ENCODE peak calls at places on chromosomes 13 and 19, in four cellular contexts. P is IMR-90, X is ascending aorta, V is neural progenitor cell. K is an unnamed sample. For H3K27me3 and H3K36me3, the result is how much of the 10 kb centered on the place peaks cover.

GRCh38 chr19:16062789-16063188 is 13.5 kb upstream of the TPM4 start:
- DNase-seq in P (no peak), X (peak), V (peak), K (peak)

GRCh38 chr13:103325675-103326074 is 259.5 kb upstream of the SLC10A2 start:
- DNase-seq in P (no peak), X (no peak), V (peak), K (peak)

GRCh38 chr19:51440052-51440451 is 18.2 kb downstream of the SIGLEC8 start:
- DNase-seq in P (no peak), X (peak), V (no peak), K (no peak)

GRCh38 chr19:45439569-45440258 is 16.0 kb upstream of the ERCC1 start:
- DNase-seq in P (peak), X (peak), V (peak), K (peak)

GRCh38 chr19:2110822-2111221 is 14.1 kb downstream of the IZUMO4 start:
- DNase-seq in P (no peak), X (no peak), V (peak), K (peak)

GRCh38 chr19:31120952-31121351 is 228.3 kb downstream of the TSHZ3 start:
- DNase-seq in P (no peak), X (peak), V (no peak), K (no peak)

GRCh38 chr19:41999071-41999877 is 5.2 kb upstream of the ATP1A3 start:
- DNase-seq in P (no peak), X (no peak), V (peak), K (peak)

GRCh38 chr19:6667114-6667627 is 2.8 kb downstream of the TNFSF14 start:
- DNase-seq in P (no peak), X (no peak), V (no peak), K (no peak)

GRCh38 chr19:41718761-41719160 is 10.3 kb downstream of the CEACAM5 start:
- DNase-seq in P (no peak), X (no peak), V (no peak), K (no peak)

GRCh38 chr19:51327066-51327985 is 14.6 kb downstream of the VSIG10L start:
- DNase-seq in P (peak), X (no peak), V (peak), K (peak)

GRCh38 chr13:87234981-87235380 is 436.2 kb upstream of the SLITRK5 start:
- DNase-seq in P (peak), X (no peak), V (no peak), K (no peak)

GRCh38 chr19:55206664-55207500 is 2.4 kb downstream of the PTPRH start:
- DNase-seq in P (peak), X (peak), V (peak), K (peak)

GRCh38 chr13:21025539-21025938 is 35.8 kb downstream of the LATS2 start:
- DNase-seq in P (no peak), X (no peak), V (no peak), K (no peak)

GRCh38 chr13:29282096-29282495 is 313.4 kb downstream of the SLC7A1 start:
- DNase-seq in P (no peak), X (no peak), V (no peak), K (no peak)

GRCh38 chr13:81480634-81481033 is 1139.7 kb upstream of the SPRY2 start:
- DNase-seq in P (no peak), X (no peak), V (no peak), K (no peak)

GRCh38 chr19:17949956-17950309 is 17.0 kb upstream of the KCNN1 start:
- DNase-seq in P (no peak), X (no peak), V (no peak), K (peak)

GRCh38 chr19:17947815-17948473 is 15.1 kb downstream of the CCDC124 start:
- DNase-seq in P (peak), X (peak), V (peak), K (peak)

GRCh38 chr19:17948474-17948966 is 15.7 kb downstream of the CCDC124 start:
- DNase-seq in P (no peak), X (no peak), V (no peak), K (no peak)

GRCh38 chr19:17948967-17949930 is 16.4 kb downstream of the CCDC124 start:
- DNase-seq in P (no peak), X (no peak), V (peak), K (peak)

GRCh38 chr19:17946965-17947784 is 14.4 kb downstream of the CCDC124 start:
- DNase-seq in P (no peak), X (no peak), V (no peak), K (no peak)
- H3K4me3 ChIP-seq in P (peak), X (peak), V (peak), K (peak)

GRCh38 chr19:13252569-13253335 is 102.5 kb downstream of the IER2 start:
- DNase-seq in P (no peak), X (no peak), V (no peak), K (no peak)
- H3K27me3 ChIP-seq in P (under half), X (under half), V (under half), K (under half)

DNA sequence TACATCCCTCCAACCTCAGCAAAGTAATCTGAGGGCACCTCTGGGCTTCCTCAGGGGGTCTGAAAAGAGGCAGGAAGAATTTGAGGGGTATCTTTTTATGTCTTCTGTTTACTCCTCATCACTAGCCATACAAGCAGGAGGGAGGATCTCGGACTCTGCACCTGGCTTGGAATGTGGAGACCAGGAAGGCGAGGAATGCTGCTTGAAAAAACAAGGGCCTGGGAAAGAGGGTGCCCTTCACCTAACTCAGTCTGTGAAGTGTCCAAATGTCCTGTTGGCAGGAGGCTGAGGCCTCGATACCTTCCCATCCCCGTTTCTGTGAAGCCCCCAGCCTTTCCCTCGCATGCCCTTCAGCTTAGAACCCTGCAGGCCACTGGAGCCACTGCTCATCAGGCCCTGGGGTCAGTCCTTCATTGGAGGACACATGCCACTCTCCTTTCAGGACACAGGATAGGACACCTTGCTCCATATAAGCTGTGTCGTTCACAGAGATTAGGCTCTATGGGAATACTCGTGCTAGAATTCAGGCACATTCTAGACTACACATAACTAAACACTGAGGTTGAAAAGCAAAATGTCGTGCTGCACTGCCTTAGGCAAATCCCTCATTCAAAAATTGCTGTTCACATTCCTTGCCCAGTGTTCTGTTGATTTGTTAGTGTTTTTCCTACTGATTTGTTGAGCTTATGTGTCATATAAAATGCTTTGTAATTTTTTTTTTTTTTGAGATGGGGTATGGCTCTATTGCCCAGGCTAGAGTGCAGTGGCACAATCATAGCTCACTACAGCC is 49.7 kb downstream of the ESD start:
- DNase-seq in P (no peak), X (no peak), V (no peak), K (no peak)
- H3K36me3 ChIP-seq in P (under half), X (under half), V (under half), K (under half)

GRCh38 chr19:34189199-34189916 is 17.1 kb downstream of the LSM14A start:
- DNase-seq in P (no peak), X (no peak), V (no peak), K (no peak)

GRCh38 chr19:34189917-34190425 is 17.7 kb downstream of the LSM14A start:
- DNase-seq in P (no peak), X (no peak), V (no peak), K (no peak)

GRCh38 chr19:34191355-34191962 is 19.2 kb downstream of the LSM14A start:
- DNase-seq in P (no peak), X (no peak), V (no peak), K (no peak)

GRCh38 chr19:34193876-34194275 is 21.6 kb downstream of the LSM14A start:
- DNase-seq in P (no peak), X (no peak), V (no peak), K (no peak)

GRCh38 chr19:34193439-34193838 is 21.1 kb downstream of the LSM14A start:
- DNase-seq in P (no peak), X (no peak), V (no peak), K (no peak)
- H3K4me3 ChIP-seq in P (no peak), X (no peak), V (no peak), K (no peak)

GRCh38 chr19:10061717-10062310 is 24.3 kb upstream of the SHFL start:
- DNase-seq in P (no peak), X (no peak), V (peak), K (peak)
- H3K27me3 ChIP-seq in P (under half), X (under half), V (under half), K (under half)

DNA sequence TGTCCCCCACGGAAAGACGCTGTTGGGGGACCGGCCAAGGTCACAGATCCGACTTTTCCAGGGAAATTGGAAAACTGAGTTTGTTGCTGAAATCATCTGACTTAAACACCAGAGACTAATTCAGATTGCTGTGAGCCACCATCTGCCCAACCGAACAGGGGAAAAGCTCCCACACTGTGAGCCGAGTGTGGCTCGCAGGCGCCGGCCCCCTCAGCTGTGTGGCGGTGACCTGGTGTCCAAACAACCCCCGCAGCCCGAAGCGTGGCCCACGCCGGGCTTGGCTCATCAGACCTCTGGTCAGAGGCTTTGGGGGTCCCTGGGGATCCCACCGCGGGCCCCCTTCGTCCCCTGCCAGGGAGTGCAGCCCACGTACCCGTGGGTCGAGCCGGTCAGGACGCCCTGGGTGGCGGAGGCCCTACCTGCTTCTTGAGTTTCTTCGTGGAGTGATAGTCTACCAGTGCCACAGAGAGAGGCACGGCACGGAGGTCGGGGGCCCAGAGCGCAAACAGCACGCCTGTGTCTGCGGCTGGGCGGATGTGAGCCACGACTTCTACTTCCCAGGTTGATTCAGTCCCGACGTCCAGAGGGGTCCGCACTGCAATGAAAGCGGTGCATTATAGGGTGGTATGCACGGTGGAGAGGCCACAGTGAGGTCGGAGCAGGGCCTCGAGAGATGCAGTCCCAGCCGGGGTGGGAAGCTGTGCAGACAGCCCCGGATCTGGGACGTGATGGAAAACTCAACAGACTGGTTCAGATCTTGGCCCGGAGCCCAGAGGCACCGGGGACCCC is 40.7 kb downstream of the GAS6 start:
- DNase-seq in P (no peak), X (no peak), V (no peak), K (no peak)
- H3K36me3 ChIP-seq in P (half or more), X (half or more), V (under half), K (under half)

DNA sequence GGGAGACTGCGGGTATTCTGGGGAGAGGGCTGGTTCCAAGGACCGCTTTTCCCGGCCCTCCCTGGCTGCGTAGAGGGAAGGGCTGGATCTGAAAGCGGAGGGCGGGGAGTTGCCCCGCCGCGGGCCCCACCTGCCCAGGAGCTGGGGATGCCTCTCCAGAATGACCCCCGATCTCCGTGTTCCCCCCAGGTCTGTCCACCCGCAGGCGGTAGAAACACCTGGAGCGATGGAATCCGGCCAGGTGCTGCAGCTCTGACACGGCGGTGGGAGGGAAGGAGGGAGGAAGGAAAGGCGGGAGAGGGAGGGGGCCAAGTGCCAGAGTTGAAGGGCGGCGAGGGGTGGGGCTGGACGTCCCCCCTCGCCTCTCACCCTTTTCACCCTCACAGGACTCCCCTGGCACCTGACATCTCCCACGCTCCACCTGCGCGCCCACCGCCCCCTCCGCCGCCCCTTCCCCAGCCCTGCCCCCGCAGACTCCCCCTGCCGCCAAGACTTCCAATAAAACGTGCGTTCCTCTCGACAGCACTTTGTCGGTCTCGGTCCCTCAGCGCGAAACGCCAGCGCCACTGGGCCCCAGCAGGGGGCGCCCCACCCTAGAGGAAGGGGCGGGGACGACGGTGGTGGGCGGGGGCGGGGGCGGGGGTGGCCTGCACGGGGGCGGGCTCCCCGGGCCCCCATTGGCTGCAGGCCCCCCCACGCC is 374 bp upstream of the FXYD7 start:
- DNase-seq in P (no peak), X (no peak), V (peak), K (peak)
- H3K4me3 ChIP-seq in P (no peak), X (no peak), V (peak), K (peak)

DNA sequence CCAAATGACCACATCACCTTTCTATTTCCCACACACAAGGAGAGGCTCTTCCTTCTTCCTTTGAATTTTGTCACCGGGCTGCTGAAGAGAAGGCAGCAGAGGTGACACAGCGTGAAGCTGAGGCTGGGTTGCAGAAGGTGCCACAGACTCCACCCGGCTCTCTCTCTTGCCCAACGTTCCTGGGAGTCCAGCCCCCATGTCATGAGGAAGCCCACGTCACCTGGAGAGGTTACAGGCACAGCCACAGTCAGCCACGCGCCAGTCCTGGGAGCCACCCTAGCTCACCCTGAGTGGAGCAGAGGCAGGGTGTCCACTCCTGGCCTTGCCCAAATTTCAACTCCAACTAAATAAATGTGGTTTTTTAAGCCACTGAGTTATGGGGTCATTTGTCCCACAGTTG is 4.8 kb upstream of the TMEM255B start:
- DNase-seq in P (no peak), X (no peak), V (no peak), K (no peak)
- H3K27me3 ChIP-seq in P (under half), X (under half), V (under half), K (under half)